ENCODE peak calls at places on chromosome 16, in five cellular contexts. P is M059J, Q is ELR, V is NCI-H1092, S is mucosa of descending colon. A is an unnamed sample.
A peak's percentile ranks its signal among the peaks of the same experiment; 100 is the strongest.

GRCh38 chr16:3879258-3879886 is 1.1 kb downstream of the CREBBP start:
- DNase-seq in P (peak; percentile 32), Q (peak; percentile 46), V (no peak), S (no peak), A (no peak)

GRCh38 chr16:16029431-16030011 is 80.1 kb downstream of the ABCC1 start:
- DNase-seq in P (peak; percentile 28), Q (no peak), V (no peak), S (no peak), A (no peak)

GRCh38 chr16:87471278-87472141 is 21.3 kb downstream of the ZCCHC14 start:
- DNase-seq in P (no peak), Q (no peak), V (no peak), S (no peak), A (no peak)

GRCh38 chr16:66894055-66894454 is 13.7 kb downstream of the PDP2 start:
- DNase-seq in P (no peak), Q (no peak), V (no peak), S (peak; percentile 22), A (no peak)

GRCh38 chr16:68369697-68370096 is 58.9 kb downstream of the PRMT7 start:
- DNase-seq in P (peak; percentile 18), Q (no peak), V (no peak), S (no peak), A (no peak)

GRCh38 chr16:84582958-84583516 is 34.8 kb downstream of the COTL1 start:
- DNase-seq in P (no peak), Q (peak; percentile 66), V (no peak), S (no peak), A (no peak)

GRCh38 chr16:29925173-29925804 is 737 bp downstream of the KCTD13 start:
- DNase-seq in P (no peak), Q (peak; percentile 22), V (no peak), S (no peak), A (no peak)

GRCh38 chr16:72224260-72224768 is 52.4 kb upstream of the PMFBP1 start:
- DNase-seq in P (no peak), Q (no peak), V (no peak), S (no peak), A (no peak)

GRCh38 chr16:74766729-74767128 is 7.9 kb downstream of the FA2H start:
- DNase-seq in P (no peak), Q (no peak), V (no peak), S (no peak), A (no peak)

GRCh38 chr16:3671424-3671823 is 16.9 kb downstream of the DNASE1 start:
- DNase-seq in P (no peak), Q (no peak), V (no peak), S (no peak), A (no peak)

A was measured in NCI-H748 treated with DMSO at 0.1 percent for 48 hours.